ENCODE peak calls at places on chromosome 13, in five cellular contexts. O is heart right ventricle, T is colonic mucosa, D is fibroblast of lung, Z is dorsolateral prefrontal cortex. Q is an unnamed sample.

GRCh38 chr13:39341238-39341637 is 261.8 kb downstream of the LHFPL6 start:
- DNase-seq in D (no peak), Z (no peak), T (no peak), O (no peak), Q (no peak)

GRCh38 chr13:107459430-107459829 is 755.9 kb downstream of the LIG4 start:
- DNase-seq in Z (no peak), T (no peak), D (peak; percentile 62), O (no peak), Q (no peak)

GRCh38 chr13:110801044-110801443 is 87.5 kb downstream of the ING1 start:
- DNase-seq in T (no peak), D (no peak), O (no peak), Z (no peak), Q (no peak)

GRCh38 chr13:23434431-23434830 is 929 bp upstream of the SACS start:
- DNase-seq in Z (no peak), D (no peak), O (no peak), T (no peak), Q (no peak)

GRCh38 chr13:38417727-38418126 is 68.1 kb downstream of the UFM1 start:
- DNase-seq in D (peak; percentile 19), O (no peak), Z (no peak), T (no peak), Q (no peak)

GRCh38 chr13:97944396-97945029 is 9.0 kb upstream of the IPO5 start:
- DNase-seq in Z (no peak), D (peak; percentile 45), O (no peak), T (no peak), Q (no peak)

GRCh38 chr13:21872795-21873194 is 201.9 kb downstream of the FGF9 start:
- DNase-seq in O (no peak), T (no peak), Z (no peak), D (no peak), Q (no peak)

GRCh38 chr13:111184685-111185401 is 69.7 kb downstream of the ARHGEF7 start:
- DNase-seq in T (no peak), D (no peak), O (no peak), Z (no peak), Q (no peak)

GRCh38 chr13:76638160-76638559 is 248.0 kb downstream of the KCTD12 start:
- DNase-seq in D (no peak), O (no peak), Z (no peak), T (no peak), Q (no peak)

GRCh38 chr13:48965736-48966135 is 10.0 kb upstream of the FNDC3A start:
- DNase-seq in T (no peak), Z (no peak), D (no peak), O (no peak), Q (no peak)

GRCh38 chr13:110331362-110331761 is 24.3 kb downstream of the COL4A2 start:
- DNase-seq in D (peak; percentile 76), O (no peak), Z (no peak), T (no peak), Q (no peak)

GRCh38 chr13:97855570-97855970 is 97.9 kb upstream of the IPO5 start:
- DNase-seq in O (no peak), T (peak; percentile 37), D (peak; percentile 93), Z (no peak), Q (peak; percentile 61)

GRCh38 chr13:57286511-57287098 is 119.6 kb downstream of the PRR20E start:
- DNase-seq in Z (peak; percentile 40), O (peak; percentile 8), T (no peak), D (no peak), Q (no peak)

GRCh38 chr13:113152894-113153809 is 5.3 kb upstream of the PROZ start:
- DNase-seq in T (peak; percentile 56), D (no peak), O (peak; percentile 58), Z (no peak), Q (peak; percentile 68)

GRCh38 chr13:50123862-50124535 is 108.8 kb downstream of the KCNRG start:
- DNase-seq in T (peak; percentile 74), Z (peak; percentile 79), D (peak; percentile 78), O (peak; percentile 97), Q (peak; percentile 89)

GRCh38 chr13:106390360-106390759 is 145.1 kb downstream of the EFNB2 start:
- DNase-seq in Z (no peak), T (no peak), O (no peak), D (no peak), Q (no peak)

GRCh38 chr13:49060698-49061387 is 85.1 kb downstream of the FNDC3A start:
- DNase-seq in D (peak; percentile 27), O (no peak), Z (no peak), T (no peak), Q (no peak)

GRCh38 chr13:20043207-20043925 is 84.8 kb downstream of the ZMYM2 start:
- DNase-seq in D (no peak), T (no peak), Z (no peak), O (no peak), Q (no peak)

GRCh38 chr13:51838235-51838846 is 6.6 kb downstream of the TMEM272 start:
- DNase-seq in Z (no peak), D (no peak), T (no peak), O (no peak), Q (no peak)

GRCh38 chr13:107941345-107942029 is 273.8 kb downstream of the LIG4 start:
- DNase-seq in T (no peak), Z (no peak), D (no peak), O (no peak), Q (no peak)

GRCh38 chr13:80276371-80277289 is 64.3 kb downstream of the SPRY2 start:
- DNase-seq in Z (no peak), T (no peak), O (no peak), D (no peak), Q (no peak)

GRCh38 chr13:100394005-100394695 is 194.4 kb downstream of the GGACT start:
- DNase-seq in O (no peak), T (no peak), Z (no peak), D (peak; percentile 88), Q (no peak)
- H3K4me3 ChIP-seq in O (no peak overlapping the region), T (no peak overlapping the region), Z (no peak overlapping the region), D (peak overlapping the region; percentile 12), Q (no peak overlapping the region)

DNA sequence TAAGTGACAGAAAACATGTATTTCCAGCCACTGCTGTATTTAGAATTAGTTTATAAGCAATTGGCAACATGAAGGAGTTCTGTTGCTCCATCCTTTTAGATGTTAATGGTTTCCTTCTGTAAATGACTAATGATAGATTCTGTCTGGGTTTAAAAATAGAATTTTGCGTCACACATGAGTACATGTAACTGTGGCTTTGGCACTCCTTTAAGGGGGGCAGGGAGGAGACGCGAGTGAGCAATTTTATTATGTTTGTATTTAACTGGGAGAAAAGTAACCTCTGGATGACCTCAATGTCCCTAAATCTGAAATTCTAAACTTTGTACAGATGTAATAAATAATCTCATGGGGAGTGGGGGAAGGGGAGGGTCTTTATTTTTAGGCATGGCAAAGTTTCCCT is 237.6 kb downstream of the RGCC start:
- DNase-seq in D (peak; percentile 98), Z (no peak), T (peak; percentile 32), O (peak; percentile 21), Q (no peak)
- H3K4me3 ChIP-seq in D (no peak overlapping the region), Z (no peak overlapping the region), T (no peak overlapping the region), O (no peak overlapping the region), Q (no peak overlapping the region)

GRCh38 chr13:28533049-28533436 is 38.1 kb upstream of the FLT1 start:
- DNase-seq in D (no peak), Z (no peak), T (no peak), O (no peak), Q (no peak)

GRCh38 chr13:28531195-28531955 is 36.4 kb upstream of the FLT1 start:
- DNase-seq in T (peak; percentile 33), D (peak; percentile 17), O (peak; percentile 72), Z (no peak), Q (no peak)

GRCh38 chr13:28530729-28531194 is 35.8 kb upstream of the FLT1 start:
- DNase-seq in T (no peak), D (peak; percentile 36), Z (no peak), O (no peak), Q (no peak)

GRCh38 chr13:28532226-28533048 is 37.5 kb upstream of the FLT1 start:
- DNase-seq in T (no peak), Z (no peak), D (no peak), O (peak; percentile 55), Q (peak; percentile 61)

GRCh38 chr13:28531956-28532225 is 37.0 kb upstream of the FLT1 start:
- DNase-seq in T (no peak), Z (no peak), O (no peak), D (no peak), Q (no peak)
- H3K4me3 ChIP-seq in T (no peak overlapping the region), Z (peak overlapping the region; percentile 25), O (no peak overlapping the region), D (peak overlapping the region; percentile 6), Q (peak overlapping the region; percentile 64)

DNA sequence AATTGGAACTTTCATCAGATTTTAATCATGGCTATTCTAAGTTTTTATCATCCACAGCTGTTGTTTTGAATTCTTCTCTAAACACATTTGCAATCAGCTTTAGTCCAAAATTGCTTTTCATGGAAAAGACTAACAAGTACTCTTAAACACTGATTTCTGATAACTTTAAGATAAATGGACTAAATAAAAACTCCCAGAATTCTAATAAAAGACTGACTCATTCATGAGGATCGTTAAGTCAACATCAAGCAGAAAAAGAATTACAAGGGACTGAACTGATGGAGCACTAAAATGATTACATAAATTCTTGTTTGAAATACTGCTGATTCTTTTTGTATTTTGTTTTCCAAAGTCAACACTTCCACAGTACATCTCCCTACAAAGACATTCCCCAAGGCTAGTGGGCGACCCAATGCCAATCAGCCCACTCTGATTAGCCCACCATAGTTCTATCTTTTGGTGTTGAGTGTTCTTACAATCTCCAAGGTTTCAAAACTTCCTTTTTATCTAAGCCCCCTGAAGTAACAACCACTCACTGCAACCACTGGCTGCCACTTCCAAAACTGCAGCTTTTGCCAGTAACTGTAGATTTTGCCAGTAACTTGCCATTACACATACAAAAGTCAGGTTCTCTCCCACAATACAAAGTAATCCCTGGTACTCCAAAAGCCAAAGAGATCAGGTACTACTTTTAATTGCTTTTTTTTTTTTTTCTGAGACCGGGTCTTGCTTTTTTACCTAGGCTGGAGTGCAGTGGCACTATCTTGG is 14.0 kb upstream of the NAA16 start:
- DNase-seq in T (no peak), D (no peak), Z (no peak), O (no peak), Q (no peak)
- H3K4me3 ChIP-seq in T (no peak overlapping the region), D (no peak overlapping the region), Z (no peak overlapping the region), O (no peak overlapping the region), Q (no peak overlapping the region)

GRCh38 chr13:98976338-98976737 is 1.5 kb downstream of the DOCK9 start:
- DNase-seq in Z (no peak), O (no peak), T (no peak), D (peak; percentile 75), Q (no peak)

GRCh38 chr13:98979012-98979411 is 1.1 kb upstream of the DOCK9 start:
- DNase-seq in T (no peak), D (no peak), Z (no peak), O (no peak), Q (no peak)

GRCh38 chr13:98977568-98978270 is at the start of gene DOCK9:
- DNase-seq in D (peak; percentile 72), Z (peak; percentile 83), T (peak; percentile 69), O (peak; percentile 77), Q (no peak)

GRCh38 chr13:98976941-98977340 is 923 bp downstream of the DOCK9 start:
- DNase-seq in D (no peak), T (no peak), Z (no peak), O (no peak), Q (no peak)

GRCh38 chr13:98978280-98978679 is 416 bp upstream of the DOCK9 start:
- DNase-seq in O (no peak), D (peak; percentile 72), Z (no peak), T (no peak), Q (no peak)
- H3K4me3 ChIP-seq in O (no peak overlapping the region), D (peak overlapping the region; percentile 29), Z (peak overlapping the region; percentile 72), T (peak overlapping the region; percentile 26), Q (peak overlapping the region; percentile 46)

GRCh38 chr13:43316997-43317396 is 293.6 kb downstream of the DNAJC15 start:
- DNase-seq in O (no peak), Z (no peak), D (peak; percentile 68), T (no peak), Q (no peak)
- H3K4me3 ChIP-seq in O (no peak overlapping the region), Z (peak overlapping the region; percentile 22), D (no peak overlapping the region), T (no peak overlapping the region), Q (no peak overlapping the region)

Q was measured in Peyer's patch.